ENCODE peak calls at places on chromosomes 5 and 9, in six cellular contexts. B, K, O, C, P and J are unnamed samples.

GRCh38 chr5:4537489-4537888 is 602.6 kb upstream of the ADAMTS16 start:
- DNase-seq in B (no peak), K (no peak), O (no peak), C (no peak), P (no peak), J (no peak)

GRCh38 chr9:131228988-131229387 is 47.3 kb downstream of the FAM78A start:
- DNase-seq in B (no peak), K (no peak), O (no peak), C (peak; percentile 95), P (no peak), J (no peak)

GRCh38 chr5:122508623-122509022 is 196.6 kb downstream of the SNCAIP start:
- DNase-seq in B (no peak), K (no peak), O (no peak), C (no peak), P (no peak), J (no peak)

GRCh38 chr9:121926417-121926816 is 166.7 kb downstream of the TTLL11 start:
- DNase-seq in B (no peak), K (no peak), O (no peak), C (no peak), P (no peak), J (no peak)

GRCh38 chr9:105694848-105695581 is 674 bp downstream of the TMEM38B start:
- DNase-seq in B (peak; percentile 56), K (peak; percentile 51), O (peak; percentile 78), C (peak; percentile 68), P (peak; percentile 87), J (peak; percentile 72)

GRCh38 chr9:68895741-68896478 is 118.0 kb downstream of the PRKACG start:
- DNase-seq in B (no peak), K (no peak), O (no peak), C (peak; percentile 52), P (no peak), J (no peak)

GRCh38 chr9:134699343-134699740 is 57.7 kb downstream of the COL5A1 start:
- DNase-seq in B (no peak), K (no peak), O (no peak), C (no peak), P (no peak), J (no peak)

GRCh38 chr5:53109436-53110127 is at the start of gene MOCS2:
- DNase-seq in B (peak; percentile 93), K (peak; percentile 90), O (peak; percentile 94), C (peak; percentile 95), P (peak; percentile 97), J (peak; percentile 97)

GRCh38 chr9:136020671-136021070 is 59.5 kb upstream of the UBAC1 start:
- DNase-seq in B (peak; percentile 12), K (no peak), O (no peak), C (no peak), P (no peak), J (no peak)

GRCh38 chr5:1502046-1502736 is 21.6 kb downstream of the LPCAT1 start:
- DNase-seq in B (peak; percentile 40), K (peak; percentile 64), O (no peak), C (no peak), P (no peak), J (no peak)

GRCh38 chr5:76579166-76579765 is 43.9 kb downstream of the F2RL2 start:
- DNase-seq in B (no peak), K (no peak), O (no peak), C (peak; percentile 9), P (no peak), J (no peak)

GRCh38 chr5:102764381-102765005 is 9.4 kb downstream of the PAM start:
- DNase-seq in B (no peak), K (no peak), O (no peak), C (no peak), P (no peak), J (no peak)

GRCh38 chr9:87382902-87383301 is 114.8 kb upstream of the DAPK1 start:
- DNase-seq in B (no peak), K (no peak), O (no peak), C (peak; percentile 88), P (no peak), J (peak; percentile 21)

GRCh38 chr5:44862808-44863207 is 54.1 kb downstream of the MRPS30 start:
- DNase-seq in B (no peak), K (no peak), O (no peak), C (no peak), P (no peak), J (peak; percentile 8)

GRCh38 chr5:176944276-176944675 is 45.1 kb upstream of the HK3 start:
- DNase-seq in B (no peak), K (no peak), O (peak; percentile 12), C (no peak), P (no peak), J (no peak)

GRCh38 chr9:79028101-79028500 is 543.7 kb upstream of the TLE4 start:
- DNase-seq in B (no peak), K (no peak), O (no peak), C (no peak), P (no peak), J (peak; percentile 53)

DNA sequence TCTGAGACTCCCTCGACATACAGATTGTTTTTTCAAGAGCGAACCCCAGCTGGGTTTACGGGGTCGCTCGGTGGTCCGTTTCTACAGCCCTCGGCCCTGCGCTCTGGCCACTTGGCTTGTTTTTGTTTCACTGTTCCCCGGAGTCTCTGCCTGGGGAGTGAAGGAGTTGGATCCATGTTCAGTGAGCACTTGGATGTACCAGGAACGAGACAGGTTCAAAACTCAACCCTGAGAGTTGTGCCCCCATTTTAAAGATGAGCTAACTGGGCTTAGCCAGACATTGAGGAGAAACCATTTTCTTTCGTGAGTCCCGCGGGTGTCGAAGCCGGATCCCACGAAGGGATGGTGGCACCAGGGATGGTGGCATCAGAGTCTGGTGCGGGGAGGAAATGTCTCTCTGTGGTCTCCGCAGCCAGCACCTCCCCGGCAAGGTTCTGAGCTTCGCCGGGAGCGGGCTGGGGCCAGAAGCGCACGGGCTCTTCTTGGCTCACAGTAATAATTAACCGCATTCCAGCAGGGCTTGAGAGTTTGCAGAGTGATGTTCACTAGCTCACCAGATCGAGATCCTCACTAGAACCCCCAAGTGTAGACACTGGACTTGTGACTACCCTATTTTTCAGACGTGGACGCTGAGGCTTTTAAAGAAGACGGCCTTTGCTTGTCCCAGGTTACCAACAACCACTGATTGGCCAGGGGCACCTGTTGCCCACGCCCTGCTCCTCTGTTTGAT is 1.0 kb downstream of the MSX2 start:
- DNase-seq in B (no peak), K (no peak), O (peak; percentile 56), C (no peak), P (no peak), J (no peak)
- H3K4me3 ChIP-seq in B (peak overlapping the region; percentile 82), K (no peak overlapping the region), O (peak overlapping the region; percentile 62), C (peak overlapping the region; percentile 85), P (peak overlapping the region; percentile 35), J (peak overlapping the region; percentile 82)

GRCh38 chr9:37029304-37029775 is 4.7 kb downstream of the PAX5 start:
- DNase-seq in B (no peak), K (no peak), O (peak; percentile 46), C (no peak), P (no peak), J (no peak)
- H3K4me1 ChIP-seq in B (peaks cover 66% of the 10 kb centered on the region), K (peaks cover 61% of the 10 kb centered on the region), O (peaks cover 48% of the 10 kb centered on the region), C (peaks cover 9% of the 10 kb centered on the region), P (peaks cover 17% of the 10 kb centered on the region), J (peaks cover 22% of the 10 kb centered on the region)

DNA sequence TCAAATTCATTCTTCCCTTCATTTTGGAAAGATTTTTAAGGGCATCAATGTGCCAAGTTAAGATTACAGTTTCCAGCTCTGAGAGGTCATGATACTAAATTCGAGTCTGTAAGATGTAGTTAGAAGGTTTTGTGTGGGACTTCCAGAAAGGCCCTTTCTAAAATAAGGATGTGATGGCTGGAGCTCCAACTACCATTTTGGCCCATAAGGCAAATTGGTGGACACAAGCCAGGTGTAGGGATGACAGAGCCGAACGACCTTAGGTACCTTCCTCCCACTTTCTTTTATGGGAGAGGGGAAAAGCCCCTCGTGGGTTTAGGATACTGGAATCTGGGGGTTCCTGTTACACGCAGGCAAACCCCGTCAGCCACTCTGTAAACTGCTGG is 54.3 kb upstream of the PTPDC1 start:
- DNase-seq in B (no peak), K (no peak), O (no peak), C (no peak), P (no peak), J (no peak)
- H3K4me3 ChIP-seq in B (peak overlapping the region; percentile 96), K (peak overlapping the region; percentile 97), O (peak overlapping the region; percentile 51), C (peak overlapping the region; percentile 94), P (peak overlapping the region; percentile 91), J (peak overlapping the region; percentile 94)

GRCh38 chr9:110156416-110156815 is 51.5 kb downstream of the C9orf152 start:
- DNase-seq in B (no peak), K (no peak), O (no peak), C (no peak), P (no peak), J (no peak)
- H3K4me1 ChIP-seq in B (peaks cover 100% of the 10 kb centered on the region), K (peaks cover 27% of the 10 kb centered on the region), O (no peaks in the 10 kb centered on the region), C (peaks cover 10% of the 10 kb centered on the region), P (peaks cover 16% of the 10 kb centered on the region), J (peaks cover 44% of the 10 kb centered on the region)

GRCh38 chr9:137456864-137457405 is 2.2 kb downstream of the NSMF start:
- DNase-seq in B (no peak), K (no peak), O (no peak), C (no peak), P (peak; percentile 55), J (no peak)
- H3K4me3 ChIP-seq in B (no peak overlapping the region), K (no peak overlapping the region), O (no peak overlapping the region), C (no peak overlapping the region), P (no peak overlapping the region), J (peak overlapping the region; percentile 20)

GRCh38 chr5:39657943-39658342 is 233.2 kb upstream of the DAB2 start:
- DNase-seq in B (no peak), K (no peak), O (no peak), C (no peak), P (no peak), J (no peak)

GRCh38 chr5:39662945-39663344 is 238.2 kb upstream of the DAB2 start:
- DNase-seq in B (no peak), K (no peak), O (no peak), C (no peak), P (no peak), J (no peak)

GRCh38 chr5:39658861-39659260 is 234.1 kb upstream of the DAB2 start:
- DNase-seq in B (no peak), K (no peak), O (no peak), C (no peak), P (no peak), J (peak; percentile 24)

GRCh38 chr5:39660020-39660419 is 235.2 kb upstream of the DAB2 start:
- DNase-seq in B (no peak), K (no peak), O (no peak), C (no peak), P (no peak), J (no peak)

GRCh38 chr5:39661026-39661779 is 236.4 kb upstream of the DAB2 start:
- DNase-seq in B (no peak), K (no peak), O (no peak), C (peak; percentile 14), P (no peak), J (peak; percentile 29)
- H3K4me1 ChIP-seq in B (no peaks in the 10 kb centered on the region), K (peaks cover 7% of the 10 kb centered on the region), O (peaks cover 12% of the 10 kb centered on the region), C (no peaks in the 10 kb centered on the region), P (no peaks in the 10 kb centered on the region), J (peaks cover 13% of the 10 kb centered on the region)

GRCh38 chr5:151632524-151632923 is 41.4 kb upstream of the FAT2 start:
- DNase-seq in B (peak; percentile 66), K (no peak), O (no peak), C (no peak), P (no peak), J (no peak)

GRCh38 chr5:151630088-151630487 is 39.0 kb upstream of the FAT2 start:
- DNase-seq in B (no peak), K (no peak), O (no peak), C (no peak), P (no peak), J (no peak)

GRCh38 chr5:151631941-151632340 is 40.8 kb upstream of the FAT2 start:
- DNase-seq in B (no peak), K (no peak), O (no peak), C (no peak), P (no peak), J (no peak)

GRCh38 chr5:151633892-151634291 is 42.8 kb upstream of the FAT2 start:
- DNase-seq in B (no peak), K (no peak), O (no peak), C (no peak), P (no peak), J (no peak)

GRCh38 chr5:151632941-151633340 is 41.8 kb upstream of the FAT2 start:
- DNase-seq in B (no peak), K (no peak), O (no peak), C (no peak), P (no peak), J (no peak)
- H3K4me3 ChIP-seq in B (no peak overlapping the region), K (no peak overlapping the region), O (no peak overlapping the region), C (no peak overlapping the region), P (no peak overlapping the region), J (no peak overlapping the region)